ENCODE peak calls at places on chromosomes 7 and 10, in seven cellular contexts. A is AG10803, H is tibial artery, K is AG04450, I is HCT116, F is GM12864, E is colonic mucosa. R is an unnamed sample.

GRCh38 chr7:26005683-26006410 is 146.2 kb upstream of the NFE2L3 start:
- DNase-seq in F (no peak), I (no peak), H (no peak), A (no peak), E (peak), K (no peak), R (no peak)

GRCh38 chr10:131560166-131560565 is 248.6 kb upstream of the TCERG1L start:
- DNase-seq in K (no peak), E (no peak), F (no peak), I (no peak), H (no peak), A (no peak), R (no peak)

GRCh38 chr10:115956225-115957009 is 316.6 kb downstream of the GFRA1 start:
- DNase-seq in A (no peak), F (no peak), I (no peak), K (no peak), E (no peak), H (no peak), R (no peak)

GRCh38 chr7:95688931-95689453 is 83.4 kb upstream of the DYNC1I1 start:
- DNase-seq in E (no peak), K (no peak), I (no peak), A (no peak), F (no peak), H (no peak), R (no peak)

GRCh38 chr10:64148597-64148996 is 627.4 kb downstream of the REEP3 start:
- DNase-seq in I (no peak), K (no peak), H (no peak), A (no peak), E (no peak), F (no peak), R (no peak)

GRCh38 chr10:86955501-86956194 is 1.8 kb downstream of the MMRN2 start:
- DNase-seq in H (peak), I (no peak), E (no peak), F (no peak), K (no peak), A (no peak), R (no peak)

GRCh38 chr10:132293416-132294195 is 14.1 kb downstream of the STK32C start:
- DNase-seq in I (no peak), A (no peak), H (peak), K (no peak), F (no peak), E (no peak), R (no peak)

GRCh38 chr7:106890952-106891351 is 25.9 kb downstream of the PIK3CG start:
- DNase-seq in A (no peak), H (no peak), E (no peak), K (no peak), I (no peak), F (no peak), R (no peak)

GRCh38 chr10:33484787-33485186 is 150.3 kb upstream of the NRP1 start:
- DNase-seq in E (no peak), I (no peak), H (no peak), A (peak), K (no peak), F (no peak), R (no peak)

GRCh38 chr10:70380350-70381135 is 1.9 kb downstream of the LRRC20 start:
- DNase-seq in E (no peak), A (no peak), K (no peak), F (no peak), I (no peak), H (no peak), R (no peak)

GRCh38 chr7:93310346-93310745 is 78.2 kb downstream of the VPS50 start:
- DNase-seq in H (no peak), K (no peak), E (no peak), I (no peak), A (no peak), F (no peak), R (no peak)

GRCh38 chr7:116672596-116673503 is 854 bp downstream of the MET start:
- DNase-seq in E (peak), F (no peak), A (peak), H (no peak), K (no peak), I (no peak), R (no peak)

GRCh38 chr7:69517985-69518731 is 80.1 kb upstream of the AUTS2 start:
- DNase-seq in E (no peak), H (peak), I (no peak), F (no peak), K (no peak), A (peak), R (peak)

GRCh38 chr10:16799621-16800020 is 17.6 kb downstream of the RSU1 start:
- DNase-seq in H (no peak), K (no peak), F (peak), A (no peak), I (no peak), E (no peak), R (no peak)

DNA sequence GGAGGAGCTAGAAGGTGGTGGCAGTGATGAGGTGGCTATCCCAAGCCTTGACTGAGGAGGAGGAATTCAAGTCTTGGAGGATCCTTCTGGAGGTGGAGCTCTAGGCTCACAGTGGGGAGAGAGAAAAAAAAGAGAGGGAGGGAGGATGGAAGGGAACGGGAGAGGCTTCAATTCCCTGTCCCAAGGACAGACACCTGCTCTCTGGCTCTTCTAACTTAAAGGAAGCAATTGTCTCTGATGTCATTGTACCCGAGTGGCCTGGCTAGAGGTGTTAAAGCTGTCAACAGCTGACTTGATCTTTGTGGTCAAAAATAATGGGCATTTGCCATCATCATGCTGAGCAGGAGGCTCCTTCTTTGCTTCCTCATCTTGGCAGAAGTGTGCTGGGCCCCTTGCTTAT is 8.3 kb downstream of the MXI1 start:
- DNase-seq in E (no peak), H (no peak), A (no peak), F (no peak), I (no peak), K (no peak), R (no peak)
- H3K4me3 ChIP-seq in E (no peak), H (no peak), A (no peak), F (no peak), I (no peak), K (no peak), R (no peak)

GRCh38 chr10:62639139-62639538 is 165.4 kb upstream of the ADO start:
- DNase-seq in I (no peak), A (no peak), E (no peak), K (no peak), H (no peak), F (no peak), R (no peak)

GRCh38 chr10:62638062-62638477 is 166.4 kb upstream of the ADO start:
- DNase-seq in K (no peak), H (no peak), I (no peak), A (peak), F (no peak), E (no peak), R (no peak)

GRCh38 chr10:62637249-62638061 is 167.1 kb upstream of the ADO start:
- DNase-seq in A (peak), E (no peak), I (no peak), K (no peak), F (peak), H (no peak), R (no peak)

GRCh38 chr10:62635127-62635526 is 169.4 kb upstream of the ADO start:
- DNase-seq in I (no peak), E (no peak), H (no peak), F (no peak), K (no peak), A (no peak), R (no peak)

GRCh38 chr10:62636825-62637248 is 167.7 kb upstream of the ADO start:
- DNase-seq in F (no peak), H (no peak), E (no peak), I (no peak), A (no peak), K (no peak), R (no peak)
- H3K4me3 ChIP-seq in F (peak), H (peak), E (no peak), I (no peak), A (peak), K (peak), R (no peak)

GRCh38 chr7:99996755-99997544 is 18.4 kb upstream of the ZKSCAN1 start:
- DNase-seq in F (no peak), H (peak), A (no peak), E (no peak), K (no peak), I (no peak), R (no peak)
- H3K4me3 ChIP-seq in F (peak), H (peak), A (peak), E (peak), K (no peak), I (no peak), R (no peak)

GRCh38 chr10:50407077-50407801 is 155.9 kb upstream of the ASAH2 start:
- DNase-seq in I (peak), K (no peak), F (no peak), A (no peak), H (no peak), E (no peak), R (peak)
- H3K4me3 ChIP-seq in I (peak), K (no peak), F (no peak), A (no peak), H (no peak), E (no peak), R (no peak)

GRCh38 chr10:26438534-26439269 is 561 bp downstream of the APBB1IP start:
- DNase-seq in E (peak), K (no peak), I (no peak), H (peak), F (no peak), A (peak), R (no peak)

GRCh38 chr10:26436848-26437247 is 1.3 kb upstream of the APBB1IP start:
- DNase-seq in I (no peak), H (no peak), A (no peak), F (no peak), E (no peak), K (no peak), R (no peak)

GRCh38 chr10:26439436-26440090 is 1.4 kb downstream of the APBB1IP start:
- DNase-seq in I (no peak), F (no peak), H (no peak), K (no peak), E (no peak), A (peak), R (no peak)

GRCh38 chr10:26435852-26436251 is 2.3 kb upstream of the APBB1IP start:
- DNase-seq in I (no peak), F (no peak), K (no peak), A (no peak), H (no peak), E (no peak), R (no peak)

GRCh38 chr10:26437637-26438461 is at the start of gene APBB1IP:
- DNase-seq in K (no peak), A (peak), F (peak), H (peak), I (no peak), E (peak), R (no peak)
- H3K4me3 ChIP-seq in K (no peak), A (peak), F (peak), H (peak), I (no peak), E (peak), R (peak)

DNA sequence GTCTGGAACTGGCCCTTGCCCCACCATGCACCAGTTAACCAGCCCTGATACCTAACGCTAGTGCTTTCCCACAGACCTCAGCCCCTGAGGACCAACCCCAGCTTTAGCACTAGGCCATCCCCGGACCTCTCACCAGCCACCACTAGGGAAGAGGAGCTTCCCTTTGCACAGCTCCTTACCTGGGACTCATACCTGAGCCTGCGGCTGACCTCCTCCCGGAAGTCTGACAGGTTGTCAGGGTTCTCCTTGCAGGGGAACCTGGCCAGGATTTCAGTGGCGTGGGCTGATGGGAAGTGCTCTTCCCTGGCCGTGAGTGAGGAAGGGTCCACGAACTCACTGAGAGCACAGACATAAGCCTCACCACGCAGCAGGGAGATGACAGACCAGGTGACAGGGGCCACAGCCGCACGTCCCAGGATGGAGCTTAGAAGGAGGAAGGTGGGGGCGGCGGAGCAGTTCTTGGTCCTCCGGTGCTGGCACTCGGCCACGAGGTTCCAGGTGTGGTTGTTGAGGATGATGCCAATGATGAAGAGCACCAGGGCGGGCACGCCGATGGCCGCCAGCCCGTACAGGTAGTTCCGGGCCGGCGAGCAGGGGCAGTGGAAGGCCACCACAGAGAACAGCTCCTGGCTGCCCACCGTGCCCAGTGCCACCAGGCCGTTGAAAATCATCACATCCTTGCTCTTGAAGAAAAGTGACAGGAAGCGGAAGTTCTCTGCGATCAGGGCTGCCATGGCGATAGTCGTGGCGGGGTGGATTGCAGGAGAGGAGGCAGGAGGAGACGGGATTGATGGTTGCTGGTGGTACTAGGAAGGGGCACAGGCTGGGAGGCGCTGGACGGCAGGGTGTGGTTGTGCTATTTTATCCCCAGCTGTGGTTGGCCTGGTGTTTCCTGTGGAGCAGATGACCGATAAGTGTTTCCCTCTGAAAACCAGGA is 2.7 kb downstream of the CALHM2 start:
- DNase-seq in I (no peak), H (peak), A (no peak), F (no peak), K (no peak), E (no peak), R (no peak)
- H3K4me3 ChIP-seq in I (no peak), H (peak), A (peak), F (peak), K (no peak), E (no peak), R (no peak)

GRCh38 chr10:6721480-6721879 is 141.4 kb upstream of the PRKCQ start:
- DNase-seq in I (peak), F (no peak), H (no peak), A (peak), K (peak), E (peak), R (no peak)
- H3K4me3 ChIP-seq in I (peak), F (no peak), H (no peak), A (peak), K (no peak), E (no peak), R (no peak)

GRCh38 chr7:130149575-130150139 is 55.5 kb downstream of the TMEM209 start:
- DNase-seq in K (no peak), I (no peak), A (no peak), H (no peak), E (peak), F (peak), R (no peak)
- H3K4me3 ChIP-seq in K (no peak), I (no peak), A (no peak), H (no peak), E (no peak), F (no peak), R (no peak)

DNA sequence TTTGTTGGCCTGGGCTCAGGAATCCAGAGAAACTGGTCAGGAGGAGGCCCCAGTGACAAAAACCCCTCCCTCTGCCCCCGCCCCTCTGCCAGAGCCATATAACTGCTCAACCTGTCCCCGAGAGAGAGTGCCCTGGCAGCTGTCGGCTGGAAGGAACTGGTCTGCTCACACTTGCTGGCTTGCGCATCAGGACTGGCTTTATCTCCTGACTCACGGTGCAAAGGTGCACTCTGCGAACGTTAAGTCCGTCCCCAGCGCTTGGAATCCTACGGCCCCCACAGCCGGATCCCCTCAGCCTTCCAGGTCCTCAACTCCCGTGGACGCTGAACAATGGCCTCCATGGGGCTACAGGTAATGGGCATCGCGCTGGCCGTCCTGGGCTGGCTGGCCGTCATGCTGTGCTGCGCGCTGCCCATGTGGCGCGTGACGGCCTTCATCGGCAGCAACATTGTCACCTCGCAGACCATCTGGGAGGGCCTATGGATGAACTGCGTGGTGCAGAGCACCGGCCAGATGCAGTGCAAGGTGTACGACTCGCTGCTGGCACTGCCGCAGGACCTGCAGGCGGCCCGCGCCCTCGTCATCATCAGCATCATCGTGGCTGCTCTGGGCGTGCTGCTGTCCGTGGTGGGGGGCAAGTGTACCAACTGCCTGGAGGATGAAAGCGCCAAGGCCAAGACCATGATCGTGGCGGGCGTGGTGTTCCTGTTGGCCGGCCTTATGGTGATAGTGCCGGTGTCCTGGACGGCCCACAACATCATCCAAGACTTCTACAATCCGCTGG is at the start of gene CLDN4:
- DNase-seq in A (no peak), H (no peak), E (peak), I (peak), F (no peak), K (no peak), R (no peak)
- H3K4me3 ChIP-seq in A (no peak), H (no peak), E (peak), I (peak), F (no peak), K (no peak), R (peak)